ENCODE peak calls at places on chromosomes 7 and 10, in seven cellular contexts. X is Peyer's patch; G is left lung; S is hepatocyte; L is CD4-positive, CD25-positive, alpha-beta regulatory T cell; P is breast epithelium; J is OCI-LY7. B is an unnamed sample.

GRCh38 chr7:158246960-158247673 is 340.5 kb downstream of the PTPRN2 start:
- DNase-seq in S (no peak), J (no peak), X (no peak), G (peak; percentile 51), L (no peak), P (no peak), B (no peak)

GRCh38 chr7:137474627-137475026 is 131.1 kb upstream of the PTN start:
- DNase-seq in P (no peak), G (peak; percentile 58), L (no peak), X (no peak), S (no peak), J (no peak), B (no peak)

GRCh38 chr10:84196083-84196482 is 1.7 kb downstream of the CDHR1 start:
- DNase-seq in S (no peak), G (no peak), L (no peak), X (peak; percentile 66), P (no peak), J (no peak), B (peak; percentile 15)

GRCh38 chr10:24247841-24248240 is 38.9 kb downstream of the KIAA1217 start:
- DNase-seq in L (no peak), G (no peak), S (no peak), J (no peak), X (no peak), P (no peak), B (no peak)

GRCh38 chr10:51020175-51020574 is 54.1 kb upstream of the PRKG1 start:
- DNase-seq in J (no peak), L (no peak), S (no peak), P (no peak), G (no peak), X (no peak), B (no peak)

GRCh38 chr7:74134117-74134539 is 40.0 kb upstream of the EIF4H start:
- DNase-seq in L (peak; percentile 85), P (no peak), X (no peak), J (no peak), G (no peak), S (no peak), B (peak; percentile 61)

GRCh38 chr7:150428671-150429451 is 21.6 kb upstream of the GIMAP8 start:
- DNase-seq in J (no peak), G (no peak), X (peak; percentile 73), P (peak; percentile 51), L (no peak), S (no peak), B (peak; percentile 86)

GRCh38 chr7:158856883-158857668 is 718 bp downstream of the DYNC2I1 start:
- DNase-seq in P (no peak), X (no peak), J (no peak), S (no peak), G (no peak), L (peak; percentile 19), B (no peak)

GRCh38 chr7:157687158-157687557 is 350.4 kb downstream of the DNAJB6 start:
- DNase-seq in X (no peak), P (no peak), S (no peak), L (no peak), J (no peak), G (no peak), B (no peak)

GRCh38 chr10:103759100-103759781 is 96.1 kb downstream of the SH3PXD2A start:
- DNase-seq in S (peak; percentile 63), G (no peak), P (no peak), J (peak; percentile 43), L (peak; percentile 81), X (no peak), B (no peak)

GRCh38 chr7:12111461-12112405 is 99.4 kb upstream of the TMEM106B start:
- DNase-seq in G (peak; percentile 84), L (no peak), X (no peak), S (no peak), J (no peak), P (no peak), B (no peak)

GRCh38 chr7:70178787-70179186 is 580.5 kb downstream of the AUTS2 start:
- DNase-seq in X (peak; percentile 73), P (peak; percentile 63), L (no peak), G (peak; percentile 51), J (no peak), S (peak; percentile 37), B (no peak)

GRCh38 chr10:118343115-118343514 is 991 bp upstream of the FAM204A start:
- DNase-seq in L (no peak), P (no peak), S (no peak), J (no peak), G (no peak), X (no peak), B (no peak)

GRCh38 chr7:117808273-117808868 is 64.9 kb downstream of the CTTNBP2 start:
- DNase-seq in L (no peak), S (no peak), G (no peak), J (no peak), P (peak; percentile 44), X (no peak), B (no peak)

GRCh38 chr7:20172736-20173334 is 44.3 kb downstream of the MACC1 start:
- DNase-seq in S (peak; percentile 76), L (peak; percentile 9), J (peak; percentile 54), X (peak; percentile 73), G (no peak), P (no peak), B (peak; percentile 30)

GRCh38 chr10:88157981-88158465 is 294.6 kb downstream of the PTEN start:
- DNase-seq in G (no peak), P (no peak), S (peak; percentile 43), L (no peak), J (peak; percentile 23), X (no peak), B (no peak)

GRCh38 chr10:88161070-88161469 is 297.6 kb downstream of the PTEN start:
- DNase-seq in J (no peak), S (no peak), L (no peak), X (no peak), P (no peak), G (no peak), B (no peak)

GRCh38 chr10:88159127-88159829 is 295.9 kb downstream of the PTEN start:
- DNase-seq in X (no peak), L (no peak), G (no peak), S (no peak), J (no peak), P (no peak), B (no peak)

GRCh38 chr10:88156341-88156740 is 292.9 kb downstream of the PTEN start:
- DNase-seq in P (no peak), X (no peak), L (no peak), S (no peak), J (no peak), G (no peak), B (no peak)

DNA sequence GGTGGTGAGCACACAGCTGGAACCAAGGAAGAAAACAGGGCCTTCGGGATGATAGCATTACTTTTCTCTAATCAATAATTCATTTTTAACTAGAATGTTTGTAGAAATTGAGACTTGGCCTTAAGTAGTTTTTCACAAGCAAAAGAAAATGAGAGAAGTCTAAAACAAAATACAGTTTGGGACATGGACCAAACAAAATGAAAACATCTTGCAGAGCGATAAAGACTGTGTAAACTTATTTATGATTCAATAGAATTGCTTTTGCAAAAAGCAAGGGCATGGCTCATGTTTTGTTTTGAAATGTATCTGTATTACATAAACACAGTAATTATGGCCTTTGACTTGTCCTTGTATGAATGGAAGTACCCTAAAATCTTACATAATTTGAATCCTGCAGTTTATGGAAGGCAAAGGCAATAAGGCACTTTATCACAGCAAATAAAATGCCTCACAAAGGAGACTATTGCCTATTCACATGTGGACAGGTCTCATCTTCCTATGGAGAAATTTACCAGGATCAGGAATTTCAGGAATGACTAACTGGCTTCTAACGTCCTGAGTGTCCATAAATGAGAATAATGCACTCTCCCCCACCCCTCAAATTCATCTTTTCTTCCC is 295.2 kb downstream of the PTEN start:
- DNase-seq in S (no peak), J (no peak), X (no peak), P (no peak), L (no peak), G (no peak), B (no peak)
- H3K27ac ChIP-seq in S (peak overlapping the region; percentile 80), J (no peak overlapping the region), X (no peak overlapping the region), P (peak overlapping the region; percentile 68), L (no peak overlapping the region), G (no peak overlapping the region), B (no peak overlapping the region)

GRCh38 chr10:101064415-101065030 is 2.7 kb downstream of the KAZALD1 start:
- DNase-seq in P (no peak), J (no peak), G (no peak), X (no peak), S (no peak), L (no peak), B (no peak)
- H3K4me1 ChIP-seq in P (peaks cover 11% of the 10 kb centered on the region), J (peaks cover 57% of the 10 kb centered on the region), G (peaks cover 28% of the 10 kb centered on the region), X (peaks cover 29% of the 10 kb centered on the region), S (peaks cover 31% of the 10 kb centered on the region), L (peaks cover 56% of the 10 kb centered on the region), B (peaks cover 35% of the 10 kb centered on the region)

GRCh38 chr10:54002077-54002476 is 799.0 kb downstream of the PCDH15 start:
- DNase-seq in J (no peak), L (no peak), X (no peak), S (no peak), P (no peak), G (no peak), B (no peak)

GRCh38 chr10:53997953-53998352 is 803.1 kb downstream of the PCDH15 start:
- DNase-seq in P (no peak), S (peak; percentile 15), G (no peak), J (no peak), L (no peak), X (no peak), B (no peak)
- H3K27ac ChIP-seq in P (no peak overlapping the region), S (no peak overlapping the region), G (no peak overlapping the region), J (no peak overlapping the region), L (no peak overlapping the region), X (no peak overlapping the region), B (no peak overlapping the region)

GRCh38 chr10:113056468-113057021 is 106.5 kb downstream of the TCF7L2 start:
- DNase-seq in L (no peak), G (no peak), P (no peak), X (no peak), J (no peak), S (peak; percentile 41), B (no peak)

GRCh38 chr10:113060221-113061053 is 110.4 kb downstream of the TCF7L2 start:
- DNase-seq in P (no peak), J (no peak), S (peak; percentile 52), L (peak; percentile 26), G (no peak), X (no peak), B (peak; percentile 12)

GRCh38 chr10:113056030-113056429 is 106.0 kb downstream of the TCF7L2 start:
- DNase-seq in J (no peak), X (no peak), G (no peak), L (no peak), P (no peak), S (no peak), B (no peak)

GRCh38 chr10:113059001-113059780 is 109.1 kb downstream of the TCF7L2 start:
- DNase-seq in J (no peak), P (no peak), S (peak; percentile 39), G (no peak), X (no peak), L (no peak), B (no peak)

DNA sequence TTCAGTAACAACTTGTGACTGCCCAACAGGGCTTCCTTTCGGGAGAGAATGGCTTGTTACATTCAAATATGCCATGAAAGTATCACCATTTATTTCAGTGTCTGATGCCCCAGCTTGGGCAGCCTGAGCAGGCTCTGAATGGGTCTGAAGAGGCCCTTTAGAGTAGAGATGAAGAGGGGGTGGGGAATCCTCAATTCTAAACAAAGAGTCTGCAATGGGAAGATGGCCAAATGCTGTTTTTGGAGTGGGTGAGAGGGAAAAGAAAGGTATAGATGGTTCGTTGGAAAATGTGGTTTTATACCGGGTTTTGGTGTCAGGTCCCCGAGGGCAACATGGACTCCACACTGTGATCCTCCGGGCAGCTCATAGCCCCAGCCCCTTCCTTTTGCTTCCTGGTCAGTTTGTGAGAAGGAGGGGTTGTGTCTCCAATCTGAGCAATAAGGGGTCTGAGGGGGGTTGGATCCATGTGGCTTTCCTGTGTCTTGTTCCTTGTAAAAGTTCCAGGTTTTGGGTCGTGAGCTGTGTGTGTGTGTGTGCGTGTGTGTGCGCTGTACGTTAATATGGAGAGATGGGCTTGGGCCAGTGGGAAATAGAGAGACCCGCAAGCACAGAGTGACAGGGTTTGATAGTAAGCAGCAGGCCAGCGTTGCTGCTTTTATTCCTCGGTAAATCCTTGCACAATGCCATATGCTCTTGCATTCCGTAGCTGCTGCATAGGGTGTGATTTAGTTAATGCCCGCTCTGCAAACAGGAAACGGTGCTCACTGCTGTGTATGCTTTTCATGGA is 108.3 kb downstream of the TCF7L2 start:
- DNase-seq in G (no peak), X (no peak), S (peak; percentile 61), J (no peak), P (no peak), L (no peak), B (no peak)
- H3K4me1 ChIP-seq in G (peaks cover 34% of the 10 kb centered on the region), X (peaks cover 13% of the 10 kb centered on the region), S (peaks cover 68% of the 10 kb centered on the region), J (no peaks in the 10 kb centered on the region), P (peaks cover 31% of the 10 kb centered on the region), L (no peaks in the 10 kb centered on the region), B (peaks cover 6% of the 10 kb centered on the region)